ENCODE peak calls at places on chromosomes 12 and 14, in nine cellular contexts. H is AG10803, E is HCT116, U is aorta, D is fibroblast of mammary gland, B is dorsolateral prefrontal cortex, N is left ventricle myocardium inferior, V is body of pancreas, R is heart left ventricle. Y is an unnamed sample.

GRCh38 chr12:100295764-100296555 is 29.0 kb downstream of the SCYL2 start:
- DNase-seq in D (peak; percentile 66), V (no peak), H (peak; percentile 20), U (no peak), R (no peak), B (no peak), E (no peak), N (no peak), Y (no peak)

GRCh38 chr12:92002195-92002649 is 143.4 kb downstream of the BTG1 start:
- DNase-seq in H (no peak), R (no peak), N (no peak), V (peak; percentile 15), U (no peak), E (no peak), D (peak; percentile 11), B (no peak), Y (no peak)

GRCh38 chr14:64604854-64605253 is 55.1 kb downstream of the PPP1R36 start:
- DNase-seq in N (no peak), E (no peak), U (no peak), V (no peak), D (no peak), H (no peak), B (no peak), R (no peak), Y (peak; percentile 39)

GRCh38 chr14:89841855-89842254 is 112.7 kb downstream of the EFCAB11 start:
- DNase-seq in H (no peak), U (no peak), B (no peak), D (no peak), V (no peak), N (no peak), R (no peak), E (no peak), Y (no peak)

GRCh38 chr14:33563492-33563891 is 387.4 kb downstream of the EGLN3 start:
- DNase-seq in E (no peak), B (no peak), N (no peak), D (no peak), V (no peak), R (no peak), H (no peak), U (no peak), Y (no peak)

GRCh38 chr12:101954681-101955080 is 77.3 kb downstream of the DRAM1 start:
- DNase-seq in H (no peak), U (no peak), B (no peak), R (no peak), E (no peak), D (no peak), N (no peak), V (no peak), Y (no peak)

GRCh38 chr12:2970744-2971143 is 11.5 kb downstream of the TEAD4 start:
- DNase-seq in E (no peak), V (no peak), H (peak; percentile 44), U (no peak), B (no peak), N (no peak), R (no peak), D (peak; percentile 17), Y (no peak)

GRCh38 chr12:48695859-48696258 is 13.8 kb upstream of the KANSL2 start:
- DNase-seq in B (no peak), U (no peak), N (no peak), R (no peak), H (no peak), D (no peak), V (no peak), E (no peak), Y (no peak)

GRCh38 chr12:29320295-29321090 is 60.5 kb downstream of the ERGIC2 start:
- DNase-seq in V (no peak), H (peak; percentile 67), U (no peak), E (no peak), N (no peak), R (no peak), B (no peak), D (peak; percentile 88), Y (no peak)

GRCh38 chr14:98069712-98070133 is 1202.3 kb downstream of the BCL11B start:
- DNase-seq in E (no peak), B (no peak), D (no peak), U (no peak), H (peak; percentile 25), R (no peak), N (no peak), V (peak; percentile 55), Y (no peak)

GRCh38 chr12:105100207-105100985 is 7.1 kb upstream of the WASHC4 start:
- DNase-seq in H (peak; percentile 62), N (no peak), U (no peak), D (peak; percentile 76), E (peak; percentile 37), R (no peak), V (no peak), B (no peak), Y (no peak)

GRCh38 chr12:93911436-93911835 is 234.3 kb downstream of the CRADD start:
- DNase-seq in N (no peak), U (no peak), B (no peak), H (peak; percentile 47), D (no peak), E (no peak), V (no peak), R (no peak), Y (no peak)

GRCh38 chr14:99744199-99744872 is 48.9 kb upstream of the EML1 start:
- DNase-seq in D (peak; percentile 54), U (no peak), H (peak; percentile 38), V (no peak), R (no peak), N (no peak), B (no peak), E (no peak), Y (no peak)

GRCh38 chr12:75641031-75641780 is 129.8 kb upstream of the KRR1 start:
- DNase-seq in U (no peak), D (peak; percentile 92), N (no peak), R (peak; percentile 15), E (peak; percentile 93), B (no peak), V (no peak), H (peak; percentile 91), Y (peak; percentile 52)

GRCh38 chr12:72509893-72510292 is 237.7 kb downstream of the TRHDE start:
- DNase-seq in V (no peak), H (no peak), E (no peak), D (no peak), N (no peak), B (no peak), R (no peak), U (no peak), Y (no peak)

GRCh38 chr12:49294086-49294803 is 702 bp upstream of the PRPH start:
- DNase-seq in R (no peak), D (no peak), H (no peak), B (no peak), N (no peak), V (no peak), E (no peak), U (no peak), Y (no peak)

GRCh38 chr12:132685400-132685799 is 1.7 kb downstream of the POLE start:
- DNase-seq in D (no peak), V (no peak), B (no peak), H (no peak), U (no peak), N (no peak), E (no peak), R (no peak), Y (no peak)
- H3K4me3 ChIP-seq in D (no peak overlapping the region), V (no peak overlapping the region), B (no peak overlapping the region), H (no peak overlapping the region), U (no peak overlapping the region), N (no peak overlapping the region), E (peak overlapping the region; percentile 66), R (no peak overlapping the region), Y (peak overlapping the region; percentile 18)

DNA sequence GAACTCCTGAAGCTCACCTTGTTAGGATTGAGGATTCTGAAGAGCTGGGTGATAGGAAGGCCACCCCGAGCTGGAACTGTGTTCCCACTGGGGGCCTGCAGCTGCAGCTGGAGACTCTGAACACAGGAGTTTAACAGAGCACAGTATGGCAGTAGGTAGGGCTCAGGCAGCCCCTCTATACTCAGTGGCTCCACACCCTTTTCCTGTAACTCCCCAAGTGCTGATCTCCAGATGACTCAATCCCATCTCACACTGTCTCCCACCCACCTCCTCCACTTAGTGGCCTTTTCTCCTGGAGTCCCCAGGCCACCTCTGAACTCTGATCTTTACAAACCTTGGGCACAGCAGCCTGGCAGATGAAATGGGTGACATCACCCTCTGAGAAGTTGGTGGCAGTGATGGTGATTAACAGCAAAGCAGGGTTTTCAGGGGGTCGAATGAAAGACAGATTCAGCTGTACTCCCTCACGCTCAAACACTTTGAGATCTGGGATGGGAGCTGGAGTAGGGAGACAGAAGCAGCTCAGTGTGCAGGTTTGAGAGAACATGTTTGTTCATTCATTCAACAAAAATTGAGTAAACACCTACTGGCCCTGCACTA is 4.0 kb downstream of the THTPA start:
- DNase-seq in H (no peak), V (no peak), N (no peak), D (no peak), R (no peak), B (no peak), E (no peak), U (no peak), Y (no peak)
- H3K4me3 ChIP-seq in H (no peak overlapping the region), V (no peak overlapping the region), N (no peak overlapping the region), D (no peak overlapping the region), R (no peak overlapping the region), B (no peak overlapping the region), E (no peak overlapping the region), U (no peak overlapping the region), Y (no peak overlapping the region)

DNA sequence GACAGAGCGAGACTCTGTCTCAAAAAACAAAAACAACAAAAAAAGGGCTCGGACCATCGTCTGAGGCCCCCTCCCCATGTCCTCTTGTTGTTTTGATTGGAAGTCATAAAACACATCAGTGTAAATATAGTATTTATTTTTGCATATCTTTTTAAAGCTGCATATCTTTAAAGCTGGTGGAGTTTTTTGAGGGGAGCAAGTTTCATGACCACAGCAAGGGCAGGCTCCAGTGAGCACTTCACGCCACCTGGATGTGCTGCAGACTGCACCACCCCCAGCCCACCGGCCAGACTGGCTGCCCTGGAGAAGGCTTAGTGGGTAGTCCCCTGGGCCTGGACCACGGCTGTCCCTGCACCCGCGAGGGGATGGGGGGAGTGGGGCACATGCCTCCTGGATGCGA is 11.9 kb upstream of the BCL7A start:
- DNase-seq in B (no peak), V (no peak), E (no peak), N (no peak), R (no peak), U (peak; percentile 15), D (no peak), H (no peak), Y (no peak)
- H3K4me3 ChIP-seq in B (no peak overlapping the region), V (no peak overlapping the region), E (no peak overlapping the region), N (no peak overlapping the region), R (no peak overlapping the region), U (no peak overlapping the region), D (no peak overlapping the region), H (no peak overlapping the region), Y (no peak overlapping the region)

GRCh38 chr12:57090924-57091632 is 2.2 kb downstream of the NAB2 start:
- DNase-seq in D (peak; percentile 35), U (peak; percentile 74), R (no peak), V (no peak), B (no peak), E (no peak), N (no peak), H (peak; percentile 47), Y (no peak)
- H3K4me3 ChIP-seq in D (peak overlapping the region; percentile 92), U (no peak overlapping the region), R (no peak overlapping the region), V (no peak overlapping the region), B (peak overlapping the region; percentile 65), E (peak overlapping the region; percentile 61), N (peak overlapping the region; percentile 95), H (peak overlapping the region; percentile 90), Y (no peak overlapping the region)

Y was measured in Jurkat, Clone E6-1.